ENCODE peak calls at places on chromosomes 5 and 9, in seven cellular contexts. S is brain microvascular endothelial cell, W is PC-9, D is H1, P is AG04450, A is bronchial epithelial cell, E is heart left ventricle. N is an unnamed sample.
A peak's percentile ranks its signal among the peaks of the same experiment; 100 is the strongest.

GRCh38 chr9:14348241-14349140 is 34.5 kb upstream of the NFIB start:
- DNase-seq in S (no peak), W (no peak), D (peak; percentile 64), P (no peak), A (peak; percentile 12), E (peak; percentile 49), N (no peak)

GRCh38 chr5:88480766-88481499 is 212.3 kb upstream of the TMEM161B start:
- DNase-seq in S (no peak), W (no peak), D (no peak), P (no peak), A (no peak), E (no peak), N (no peak)

GRCh38 chr5:81626524-81626923 is 124.4 kb downstream of the SSBP2 start:
- DNase-seq in S (peak; percentile 90), W (peak; percentile 17), D (no peak), P (peak; percentile 46), A (peak; percentile 89), E (no peak), N (peak; percentile 51)

GRCh38 chr9:135137398-135137832 is 49.9 kb downstream of the OLFM1 start:
- DNase-seq in S (no peak), W (no peak), D (no peak), P (no peak), A (no peak), E (no peak), N (no peak)

GRCh38 chr5:74182603-74183002 is 457.9 kb downstream of the ENC1 start:
- DNase-seq in S (no peak), W (no peak), D (no peak), P (no peak), A (no peak), E (no peak), N (no peak)

GRCh38 chr5:144183254-144183889 is 12.7 kb downstream of the KCTD16 start:
- DNase-seq in S (no peak), W (no peak), D (no peak), P (no peak), A (peak; percentile 54), E (no peak), N (no peak)

GRCh38 chr5:8682381-8682780 is 813.4 kb downstream of the MTRR start:
- DNase-seq in S (no peak), W (no peak), D (no peak), P (no peak), A (no peak), E (no peak), N (no peak)

GRCh38 chr5:55547792-55548191 is 13.0 kb upstream of the PLPP1 start:
- DNase-seq in S (no peak), W (no peak), D (no peak), P (no peak), A (no peak), E (no peak), N (no peak)

GRCh38 chr5:123125953-123126352 is 36.9 kb downstream of the PRDM6 start:
- DNase-seq in S (peak; percentile 45), W (no peak), D (no peak), P (no peak), A (peak; percentile 56), E (no peak), N (peak; percentile 35)

GRCh38 chr9:135413086-135413375 is 66.6 kb upstream of the PPP1R26 start:
- DNase-seq in S (no peak), W (no peak), D (no peak), P (no peak), A (no peak), E (no peak), N (no peak)

GRCh38 chr9:126671381-126671831 is 57.7 kb downstream of the LMX1B start:
- DNase-seq in S (no peak), W (no peak), D (no peak), P (no peak), A (no peak), E (peak; percentile 72), N (no peak)

GRCh38 chr5:138636401-138636944 is 61.3 kb upstream of the HSPA9 start:
- DNase-seq in S (no peak), W (no peak), D (no peak), P (no peak), A (peak; percentile 12), E (no peak), N (no peak)

GRCh38 chr5:150489358-150490295 is 18.3 kb upstream of the NDST1 start:
- DNase-seq in S (peak; percentile 53), W (no peak), D (no peak), P (no peak), A (no peak), E (peak; percentile 64), N (no peak)

GRCh38 chr5:66906021-66906420 is 290.6 kb downstream of the CD180 start:
- DNase-seq in S (no peak), W (no peak), D (no peak), P (no peak), A (no peak), E (no peak), N (no peak)

GRCh38 chr5:149438711-149439132 is 59.6 kb upstream of the IL17B start:
- DNase-seq in S (no peak), W (no peak), D (no peak), P (no peak), A (peak; percentile 94), E (no peak), N (no peak)

GRCh38 chr9:120361531-120361930 is 218.4 kb downstream of the CDK5RAP2 start:
- DNase-seq in S (no peak), W (no peak), D (no peak), P (no peak), A (no peak), E (no peak), N (no peak)

GRCh38 chr5:61669531-61669930 is 337.5 kb downstream of the ZSWIM6 start:
- DNase-seq in S (no peak), W (no peak), D (no peak), P (no peak), A (no peak), E (no peak), N (no peak)

GRCh38 chr9:104992696-104993095 is 64.7 kb upstream of the ABCA1 start:
- DNase-seq in S (peak; percentile 81), W (no peak), D (no peak), P (peak; percentile 48), A (no peak), E (no peak), N (no peak)

GRCh38 chr5:165066751-165067150 is 1561.3 kb downstream of the MAT2B start:
- DNase-seq in S (no peak), W (no peak), D (no peak), P (no peak), A (no peak), E (no peak), N (no peak)

GRCh38 chr9:136875155-136875554 is 9.0 kb upstream of the EDF1 start:
- DNase-seq in S (no peak), W (no peak), D (no peak), P (no peak), A (no peak), E (no peak), N (no peak)

GRCh38 chr5:25459082-25459481 is 814.3 kb upstream of the CDH10 start:
- DNase-seq in S (no peak), W (no peak), D (no peak), P (no peak), A (no peak), E (no peak), N (no peak)

GRCh38 chr5:174719211-174719610 is 5.2 kb upstream of the MSX2 start:
- DNase-seq in S (no peak), W (no peak), D (no peak), P (no peak), A (no peak), E (no peak), N (no peak)

GRCh38 chr5:109328626-109329025 is 81.1 kb downstream of the PJA2 start:
- DNase-seq in S (no peak), W (no peak), D (no peak), P (no peak), A (peak; percentile 42), E (no peak), N (no peak)

GRCh38 chr5:141558150-141558549 is 60.6 kb downstream of the DIAPH1 start:
- DNase-seq in S (no peak), W (no peak), D (no peak), P (no peak), A (peak; percentile 44), E (no peak), N (no peak)
- H3K4me3 ChIP-seq in S (no peak overlapping the region), W (no peak overlapping the region), D (no peak overlapping the region), P (no peak overlapping the region), A (no peak overlapping the region), E (peak overlapping the region; percentile 41), N (no peak overlapping the region)

GRCh38 chr5:79853676-79854418 is 137.2 kb downstream of the MTX3 start:
- DNase-seq in S (no peak), W (no peak), D (no peak), P (no peak), A (peak; percentile 90), E (no peak), N (peak; percentile 16)
- TF ChIP-seq CTCF in S (no peak), W (no peak), D (peak; percentile 11), P (no peak), A (peak; percentile 33), E (no peak), N (no peak)

GRCh38 chr5:140868721-140869554 is at the start of gene PCDHA11:
- DNase-seq in S (no peak), W (no peak), D (no peak), P (no peak), A (peak; percentile 29), E (no peak), N (no peak)

GRCh38 chr5:140875085-140876065 is at the start of gene PCDHA12:
- DNase-seq in S (no peak), W (no peak), D (no peak), P (no peak), A (peak; percentile 26), E (no peak), N (no peak)

GRCh38 chr5:140869555-140869886 is 764 bp downstream of the PCDHA11 start:
- DNase-seq in S (no peak), W (no peak), D (no peak), P (no peak), A (peak; percentile 18), E (no peak), N (no peak)

DNA sequence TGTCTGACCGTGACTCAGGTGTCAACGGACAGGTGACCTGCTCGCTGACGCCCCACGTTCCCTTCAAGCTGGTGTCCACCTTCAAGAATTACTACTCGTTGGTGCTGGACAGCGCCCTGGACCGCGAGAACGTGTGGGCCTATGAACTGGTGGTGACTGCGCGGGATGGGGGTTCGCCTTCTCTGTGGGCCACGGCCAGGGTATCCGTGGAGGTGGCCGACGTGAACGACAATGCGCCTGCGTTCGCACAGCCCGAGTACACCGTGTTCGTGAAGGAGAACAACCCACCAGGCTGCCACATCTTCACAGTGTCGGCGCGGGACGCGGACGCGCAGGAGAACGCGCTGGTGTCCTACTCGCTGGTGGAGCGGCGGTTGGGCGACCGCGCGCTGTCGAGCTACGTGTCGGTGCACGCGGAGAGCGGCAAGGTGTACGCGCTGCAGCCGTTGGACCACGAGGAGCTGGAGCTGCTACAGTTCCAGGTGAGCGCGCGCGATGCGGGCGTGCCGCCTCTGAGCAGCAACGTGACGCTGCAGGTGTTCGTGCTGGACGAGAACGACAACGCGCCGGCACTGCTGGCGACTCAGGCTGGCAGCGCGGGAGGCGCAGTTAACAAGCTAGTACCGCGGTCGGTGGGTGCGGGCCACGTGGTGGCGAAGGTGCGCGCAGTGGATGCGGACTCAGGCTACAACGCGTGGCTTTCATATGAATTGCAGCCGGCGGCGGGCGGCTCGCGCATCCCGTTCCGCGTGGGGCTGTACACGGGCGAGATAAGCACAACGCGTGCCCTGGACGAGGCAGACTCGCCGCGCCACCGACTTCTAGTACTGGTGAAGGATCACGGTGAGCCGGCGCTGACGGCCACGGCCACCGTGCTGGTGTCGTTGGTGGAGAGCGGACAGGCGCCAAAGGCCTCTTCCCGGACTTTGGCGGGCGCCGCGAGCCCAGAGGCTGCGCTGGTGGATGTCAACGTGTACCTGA is 1.8 kb downstream of the PCDHA11 start:
- DNase-seq in S (no peak), W (no peak), D (no peak), P (no peak), A (no peak), E (no peak), N (no peak)
- H3K27me3 ChIP-seq in S (no peaks in the 10 kb centered on the region), W (no peaks in the 10 kb centered on the region), D (no peaks in the 10 kb centered on the region), P (no peaks in the 10 kb centered on the region), A (no peaks in the 10 kb centered on the region), E (peaks cover 3% of the 10 kb centered on the region), N (peaks cover 3% of the 10 kb centered on the region)

GRCh38 chr9:37593877-37594448 is 1.6 kb upstream of the TOMM5 start:
- DNase-seq in S (no peak), W (no peak), D (no peak), P (no peak), A (no peak), E (no peak), N (no peak)
- H3K4me3 ChIP-seq in S (no peak overlapping the region), W (no peak overlapping the region), D (no peak overlapping the region), P (no peak overlapping the region), A (no peak overlapping the region), E (no peak overlapping the region), N (no peak overlapping the region)

N was measured in kidney epithelial cell.